ENCODE peak calls at places on chromosomes 13 and 19, in seven cellular contexts. K, D, A, N, L, R and G are unnamed samples.

GRCh38 chr13:87122551-87122950 is 548.6 kb upstream of the SLITRK5 start:
- DNase-seq in D (no peak), K (peak), L (no peak), A (no peak), R (no peak), N (no peak), G (peak)

GRCh38 chr13:23949736-23950135 is 52.4 kb upstream of the C1QTNF9B start:
- DNase-seq in L (no peak), K (no peak), A (no peak), N (no peak), R (no peak), D (no peak), G (no peak)

GRCh38 chr13:27481766-27482165 is 31.4 kb upstream of the MTIF3 start:
- DNase-seq in L (peak), N (no peak), D (no peak), K (peak), R (no peak), A (no peak), G (peak)

GRCh38 chr13:106151056-106151699 is 384.3 kb downstream of the EFNB2 start:
- DNase-seq in R (no peak), L (peak), N (no peak), K (peak), D (peak), A (no peak), G (peak)

GRCh38 chr19:3450796-3451411 is 29.4 kb downstream of the SMIM24 start:
- DNase-seq in N (peak), K (peak), A (no peak), L (peak), R (no peak), D (peak), G (peak)

GRCh38 chr19:53977991-53978731 is 13.3 kb upstream of the CACNG6 start:
- DNase-seq in A (no peak), N (peak), L (peak), K (no peak), R (no peak), D (peak), G (peak)

GRCh38 chr19:50877338-50877737 is 4.1 kb downstream of the KLK2 start:
- DNase-seq in K (no peak), A (no peak), L (no peak), R (no peak), N (no peak), D (no peak), G (no peak)

GRCh38 chr19:9939301-9939913 is 3.1 kb upstream of the OLFM2 start:
- DNase-seq in K (no peak), R (no peak), N (no peak), A (no peak), D (no peak), L (peak), G (peak)

GRCh38 chr13:22210134-22210930 is 539.5 kb downstream of the FGF9 start:
- DNase-seq in R (no peak), A (no peak), D (no peak), N (no peak), K (no peak), L (no peak), G (no peak)

GRCh38 chr19:8610041-8610927 is at the start of gene ADAMTS10:
- DNase-seq in R (no peak), A (peak), D (no peak), L (peak), N (no peak), K (no peak), G (peak)

GRCh38 chr19:35942235-35942634 is 6.1 kb downstream of the LRFN3 start:
- DNase-seq in N (no peak), R (no peak), A (no peak), L (no peak), K (no peak), D (no peak), G (no peak)